ENCODE peak calls at places on chromosomes 4 and X, in nine cellular contexts. One of them, this sample, is unnamed.

GRCh38 chrX:55908685-55909212 is 191.2 kb downstream of the RRAGB start:
- DNase-seq in upper lobe of right lung: peak; percentile 30
- DNase-seq in ascending aorta: no peak
- DNase-seq in stomach: no peak
- DNase-seq in A549: peak; percentile 20
- DNase-seq in cardiac muscle cell: peak; percentile 5
- DNase-seq in neural progenitor cell: peak; percentile 43
- DNase-seq in testis: peak; percentile 44
- DNase-seq in Karpas-422: no peak
- DNase-seq in this sample: no peak

GRCh38 chr4:12319765-12320164 is 891.1 kb upstream of the HS3ST1 start:
- DNase-seq in neural progenitor cell: no peak
- DNase-seq in testis: no peak
- DNase-seq in cardiac muscle cell: peak; percentile 54
- DNase-seq in A549: no peak
- DNase-seq in Karpas-422: no peak
- DNase-seq in ascending aorta: no peak
- DNase-seq in stomach: no peak
- DNase-seq in upper lobe of right lung: no peak
- DNase-seq in this sample: no peak

GRCh38 chr4:173924561-173924960 is 358.9 kb downstream of the FBXO8 start:
- DNase-seq in cardiac muscle cell: peak; percentile 41
- DNase-seq in A549: no peak
- DNase-seq in upper lobe of right lung: no peak
- DNase-seq in testis: no peak
- DNase-seq in Karpas-422: no peak
- DNase-seq in ascending aorta: no peak
- DNase-seq in neural progenitor cell: no peak
- DNase-seq in stomach: no peak
- DNase-seq in this sample: no peak

GRCh38 chr4:48815483-48815882 is 15.4 kb upstream of the OCIAD1 start:
- DNase-seq in Karpas-422: no peak
- DNase-seq in cardiac muscle cell: no peak
- DNase-seq in A549: no peak
- DNase-seq in testis: no peak
- DNase-seq in ascending aorta: no peak
- DNase-seq in stomach: no peak
- DNase-seq in upper lobe of right lung: no peak
- DNase-seq in neural progenitor cell: no peak
- DNase-seq in this sample: no peak

GRCh38 chr4:120105472-120105871 is 38.8 kb upstream of the MAD2L1 start:
- DNase-seq in cardiac muscle cell: no peak
- DNase-seq in upper lobe of right lung: no peak
- DNase-seq in stomach: no peak
- DNase-seq in ascending aorta: no peak
- DNase-seq in A549: no peak
- DNase-seq in neural progenitor cell: no peak
- DNase-seq in testis: no peak
- DNase-seq in Karpas-422: no peak
- DNase-seq in this sample: no peak

GRCh38 chrX:63421411-63421810 is 70.3 kb upstream of the SPIN4 start:
- DNase-seq in neural progenitor cell: no peak
- DNase-seq in A549: no peak
- DNase-seq in cardiac muscle cell: no peak
- DNase-seq in stomach: no peak
- DNase-seq in upper lobe of right lung: no peak
- DNase-seq in ascending aorta: no peak
- DNase-seq in testis: no peak
- DNase-seq in Karpas-422: no peak
- DNase-seq in this sample: no peak

GRCh38 chr4:164440196-164440595 is 313.7 kb upstream of the SMIM31 start:
- DNase-seq in testis: no peak
- DNase-seq in stomach: no peak
- DNase-seq in upper lobe of right lung: no peak
- DNase-seq in Karpas-422: no peak
- DNase-seq in A549: no peak
- DNase-seq in ascending aorta: no peak
- DNase-seq in neural progenitor cell: no peak
- DNase-seq in cardiac muscle cell: no peak
- DNase-seq in this sample: no peak

GRCh38 chrX:49761481-49761880 is 65.7 kb upstream of the PAGE1 start:
- DNase-seq in upper lobe of right lung: no peak
- DNase-seq in cardiac muscle cell: peak; percentile 16
- DNase-seq in Karpas-422: peak; percentile 65
- DNase-seq in stomach: no peak
- DNase-seq in neural progenitor cell: peak; percentile 24
- DNase-seq in testis: no peak
- DNase-seq in ascending aorta: no peak
- DNase-seq in A549: peak; percentile 3
- DNase-seq in this sample: no peak

GRCh38 chr4:45442466-45442865 is 681.4 kb downstream of the GABRG1 start:
- DNase-seq in upper lobe of right lung: no peak
- DNase-seq in stomach: no peak
- DNase-seq in cardiac muscle cell: peak; percentile 33
- DNase-seq in A549: no peak
- DNase-seq in testis: no peak
- DNase-seq in neural progenitor cell: peak; percentile 47
- DNase-seq in Karpas-422: peak; percentile 58
- DNase-seq in ascending aorta: no peak
- DNase-seq in this sample: no peak

GRCh38 chrX:86806786-86807185 is 658.5 kb downstream of the DACH2 start:
- DNase-seq in neural progenitor cell: peak; percentile 40
- DNase-seq in cardiac muscle cell: no peak
- DNase-seq in stomach: no peak
- DNase-seq in upper lobe of right lung: no peak
- DNase-seq in Karpas-422: peak; percentile 65
- DNase-seq in A549: no peak
- DNase-seq in ascending aorta: no peak
- DNase-seq in testis: peak; percentile 11
- DNase-seq in this sample: peak; percentile 20

GRCh38 chr4:153427363-153428071 is 38.6 kb upstream of the TMEM131L start:
- DNase-seq in testis: no peak
- DNase-seq in Karpas-422: no peak
- DNase-seq in stomach: no peak
- DNase-seq in upper lobe of right lung: no peak
- DNase-seq in A549: no peak
- DNase-seq in neural progenitor cell: no peak
- DNase-seq in cardiac muscle cell: peak; percentile 66
- DNase-seq in ascending aorta: no peak
- DNase-seq in this sample: no peak

GRCh38 chrX:110678591-110678990 is 117.0 kb downstream of the CHRDL1 start:
- DNase-seq in cardiac muscle cell: no peak
- DNase-seq in A549: no peak
- DNase-seq in neural progenitor cell: peak; percentile 33
- DNase-seq in stomach: no peak
- DNase-seq in Karpas-422: no peak
- DNase-seq in upper lobe of right lung: no peak
- DNase-seq in testis: no peak
- DNase-seq in ascending aorta: no peak
- DNase-seq in this sample: no peak

GRCh38 chrX:11758400-11759171 is 549 bp downstream of the MSL3 start:
- DNase-seq in neural progenitor cell: peak; percentile 93
- DNase-seq in upper lobe of right lung: peak; percentile 94
- DNase-seq in Karpas-422: peak; percentile 94
- DNase-seq in testis: peak; percentile 84
- DNase-seq in stomach: peak; percentile 87
- DNase-seq in A549: peak; percentile 70
- DNase-seq in cardiac muscle cell: peak; percentile 85
- DNase-seq in ascending aorta: peak; percentile 92
- DNase-seq in this sample: no peak

GRCh38 chr4:170259631-170260153 is 169.9 kb upstream of the AADAT start:
- DNase-seq in ascending aorta: peak; percentile 74
- DNase-seq in neural progenitor cell: peak; percentile 98
- DNase-seq in stomach: peak; percentile 74
- DNase-seq in upper lobe of right lung: peak; percentile 67
- DNase-seq in testis: peak; percentile 96
- DNase-seq in cardiac muscle cell: peak; percentile 65
- DNase-seq in A549: peak; percentile 8
- DNase-seq in Karpas-422: peak; percentile 89
- DNase-seq in this sample: peak; percentile 94

GRCh38 chrX:41180194-41180902 is 95.1 kb downstream of the USP9X start:
- DNase-seq in cardiac muscle cell: peak; percentile 71
- DNase-seq in A549: peak; percentile 34
- DNase-seq in testis: peak; percentile 40
- DNase-seq in neural progenitor cell: peak; percentile 68
- DNase-seq in upper lobe of right lung: no peak
- DNase-seq in ascending aorta: peak; percentile 74
- DNase-seq in stomach: peak; percentile 54
- DNase-seq in Karpas-422: peak; percentile 84
- DNase-seq in this sample: no peak

DNA sequence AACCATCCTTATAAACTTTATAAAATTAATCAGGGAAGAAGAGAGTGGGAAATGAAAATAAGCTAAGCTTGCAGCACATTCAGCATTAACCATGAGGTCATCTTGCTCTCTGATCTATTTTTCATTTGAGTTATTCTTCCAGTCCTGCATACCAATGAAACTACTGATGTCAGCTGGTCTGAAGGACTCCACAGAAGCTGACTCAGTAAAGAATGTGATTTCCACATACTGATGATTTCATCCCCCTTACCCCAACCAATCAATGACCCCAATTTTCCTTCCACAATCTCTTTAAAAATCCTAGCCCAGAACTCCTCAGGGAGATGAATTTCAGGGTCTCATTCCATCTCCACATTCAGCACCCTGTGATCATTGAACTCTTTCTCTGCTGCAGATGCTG is 18.8 kb upstream of the DSPP start:
- DNase-seq in neural progenitor cell: no peak
- DNase-seq in stomach: no peak
- DNase-seq in cardiac muscle cell: peak; percentile 93
- DNase-seq in upper lobe of right lung: no peak
- DNase-seq in ascending aorta: no peak
- DNase-seq in Karpas-422: no peak
- DNase-seq in testis: no peak
- DNase-seq in A549: no peak
- DNase-seq in this sample: no peak
- H3K4me3 ChIP-seq in neural progenitor cell: no peak overlapping the region
- H3K4me3 ChIP-seq in stomach: no peak overlapping the region
- H3K4me3 ChIP-seq in cardiac muscle cell: no peak overlapping the region
- H3K4me3 ChIP-seq in upper lobe of right lung: no peak overlapping the region
- H3K4me3 ChIP-seq in ascending aorta: no peak overlapping the region
- H3K4me3 ChIP-seq in Karpas-422: no peak overlapping the region
- H3K4me3 ChIP-seq in testis: no peak overlapping the region
- H3K4me3 ChIP-seq in A549: no peak overlapping the region
- H3K4me3 ChIP-seq in this sample: no peak overlapping the region

GRCh38 chr4:128286474-128287158 is 997 bp downstream of the PGRMC2 start:
- DNase-seq in Karpas-422: peak; percentile 86
- DNase-seq in stomach: no peak
- DNase-seq in upper lobe of right lung: no peak
- DNase-seq in ascending aorta: no peak
- DNase-seq in A549: peak; percentile 49
- DNase-seq in neural progenitor cell: peak; percentile 34
- DNase-seq in testis: no peak
- DNase-seq in cardiac muscle cell: peak; percentile 51
- DNase-seq in this sample: no peak
- H3K27ac ChIP-seq in Karpas-422: peak overlapping the region; percentile 42
- H3K27ac ChIP-seq in stomach: peak overlapping the region; percentile 97
- H3K27ac ChIP-seq in upper lobe of right lung: peak overlapping the region; percentile 78
- H3K27ac ChIP-seq in ascending aorta: peak overlapping the region; percentile 93
- H3K27ac ChIP-seq in A549: peak overlapping the region; percentile 93
- H3K27ac ChIP-seq in neural progenitor cell: peak overlapping the region; percentile 59
- H3K27ac ChIP-seq in testis: peak overlapping the region; percentile 95
- H3K27ac ChIP-seq in cardiac muscle cell: peak overlapping the region; percentile 87
- H3K27ac ChIP-seq in this sample: no peak overlapping the region

DNA sequence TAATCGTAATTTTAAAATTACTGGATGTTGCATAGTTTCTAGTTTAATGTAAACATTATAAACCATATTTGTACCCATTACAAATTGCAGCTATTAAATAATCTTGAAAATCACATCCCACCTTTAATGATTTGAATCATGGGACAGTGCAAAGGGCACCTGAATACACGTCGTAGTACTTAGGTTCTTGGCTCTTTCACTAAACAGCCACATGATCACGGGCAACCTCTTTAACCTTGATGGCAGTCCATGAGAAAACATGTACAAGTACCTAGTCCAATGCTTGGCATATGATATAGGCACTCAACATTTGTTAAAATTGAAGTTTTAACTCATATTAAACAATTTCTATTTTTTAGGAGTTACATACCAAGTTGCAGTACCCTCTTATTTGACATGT is 11.8 kb upstream of the FBXL5 start:
- DNase-seq in A549: no peak
- DNase-seq in cardiac muscle cell: no peak
- DNase-seq in neural progenitor cell: no peak
- DNase-seq in testis: no peak
- DNase-seq in stomach: no peak
- DNase-seq in ascending aorta: no peak
- DNase-seq in Karpas-422: no peak
- DNase-seq in upper lobe of right lung: no peak
- DNase-seq in this sample: no peak
- H3K4me1 ChIP-seq in A549: peaks cover 15% of the 10 kb centered on the region
- H3K4me1 ChIP-seq in cardiac muscle cell: peaks cover 4% of the 10 kb centered on the region
- H3K4me1 ChIP-seq in neural progenitor cell: no peaks in the 10 kb centered on the region
- H3K4me1 ChIP-seq in testis: peaks cover 6% of the 10 kb centered on the region
- H3K4me1 ChIP-seq in stomach: no peaks in the 10 kb centered on the region
- H3K4me1 ChIP-seq in ascending aorta: peaks cover 2% of the 10 kb centered on the region
- H3K4me1 ChIP-seq in Karpas-422: peaks cover 26% of the 10 kb centered on the region
- H3K4me1 ChIP-seq in upper lobe of right lung: peaks cover 10% of the 10 kb centered on the region
- H3K4me1 ChIP-seq in this sample: no peaks in the 10 kb centered on the region

DNA sequence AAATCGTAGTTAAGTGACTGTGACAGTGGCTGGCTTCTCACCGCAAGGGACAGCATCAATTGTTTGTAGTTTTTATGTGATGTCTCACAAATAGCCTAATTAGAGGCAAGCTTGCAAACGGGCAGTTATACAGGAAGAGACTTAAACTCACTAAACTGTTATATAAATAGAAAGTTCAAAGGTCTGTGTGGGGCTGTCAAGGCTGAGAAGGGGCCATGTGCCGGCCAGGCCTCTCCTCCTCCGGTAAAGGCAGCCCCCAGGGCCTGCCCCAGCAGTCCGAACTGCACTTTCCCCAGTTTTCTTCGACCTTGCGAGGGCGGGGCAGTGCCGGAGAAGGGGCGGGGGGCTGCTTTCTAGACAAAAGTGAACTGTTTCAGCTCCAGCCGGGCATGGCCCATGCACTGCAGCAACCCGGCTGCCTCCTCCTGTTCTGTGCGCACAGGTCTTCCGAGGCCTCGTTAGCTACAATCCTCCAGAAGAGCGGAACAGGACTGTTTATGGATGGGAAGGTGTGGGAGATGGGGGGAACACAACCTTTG is 4.1 kb downstream of the AFF2 start:
- DNase-seq in ascending aorta: no peak
- DNase-seq in testis: no peak
- DNase-seq in cardiac muscle cell: no peak
- DNase-seq in stomach: no peak
- DNase-seq in A549: no peak
- DNase-seq in upper lobe of right lung: no peak
- DNase-seq in Karpas-422: no peak
- DNase-seq in neural progenitor cell: peak; percentile 61
- DNase-seq in this sample: no peak
- H3K4me3 ChIP-seq in ascending aorta: no peak overlapping the region
- H3K4me3 ChIP-seq in testis: no peak overlapping the region
- H3K4me3 ChIP-seq in cardiac muscle cell: no peak overlapping the region
- H3K4me3 ChIP-seq in stomach: no peak overlapping the region
- H3K4me3 ChIP-seq in A549: no peak overlapping the region
- H3K4me3 ChIP-seq in upper lobe of right lung: no peak overlapping the region
- H3K4me3 ChIP-seq in Karpas-422: peak overlapping the region; percentile 19
- H3K4me3 ChIP-seq in neural progenitor cell: peak overlapping the region; percentile 17
- H3K4me3 ChIP-seq in this sample: no peak overlapping the region